ENCODE peak calls at places on chromosomes 4 and X, in four cellular contexts. T, H, C and Z are unnamed samples.

GRCh38 chr4:157574606-157575005 is 354.1 kb downstream of the GRIA2 start:
- DNase-seq in C (no peak), H (no peak), T (no peak), Z (no peak)

GRCh38 chr4:55729306-55730142 is 90.1 kb upstream of the EXOC1L start:
- DNase-seq in C (no peak), H (no peak), T (no peak), Z (no peak)

GRCh38 chrX:23854122-23854521 is 53.6 kb downstream of the APOO start:
- DNase-seq in C (no peak), T (no peak), H (no peak), Z (no peak)

GRCh38 chr4:170391066-170391754 is 301.5 kb upstream of the AADAT start:
- DNase-seq in H (no peak), C (no peak), T (no peak), Z (no peak)

GRCh38 chrX:11190745-11191510 is 79.8 kb downstream of the HCCS start:
- DNase-seq in H (no peak), C (no peak), T (no peak), Z (no peak)

GRCh38 chrX:9701790-9702189 is 63.9 kb downstream of the GPR143 start:
- DNase-seq in T (no peak), H (no peak), C (no peak), Z (no peak)

GRCh38 chrX:74519870-74520269 is 94.6 kb downstream of the RLIM start:
- DNase-seq in H (no peak), T (no peak), C (no peak), Z (no peak)

GRCh38 chrX:149286940-149287349 is 218.2 kb downstream of the IDS start:
- DNase-seq in H (no peak), C (no peak), T (peak), Z (peak)

GRCh38 chrX:7351946-7352345 is 204.0 kb upstream of the PUDP start:
- DNase-seq in H (no peak), C (no peak), T (no peak), Z (no peak)

GRCh38 chrX:24676403-24677024 is 17.2 kb upstream of the POLA1 start:
- DNase-seq in C (no peak), H (no peak), T (no peak), Z (no peak)

GRCh38 chrX:56733459-56734046 is 4.5 kb downstream of the NBDY start:
- DNase-seq in T (peak), C (peak), H (no peak), Z (peak)

GRCh38 chr4:74449571-74450297 is 4.8 kb downstream of the AREG start:
- DNase-seq in C (no peak), H (no peak), T (no peak), Z (no peak)

GRCh38 chr4:10808591-10808990 is 124.0 kb upstream of the CLNK start:
- DNase-seq in T (peak), H (no peak), C (no peak), Z (no peak)

GRCh38 chrX:150730719-150731118 is 37.5 kb downstream of the MTMR1 start:
- DNase-seq in H (no peak), T (no peak), C (no peak), Z (no peak)

GRCh38 chr4:73843369-73843768 is 6.9 kb downstream of the CXCL6 start:
- DNase-seq in H (no peak), C (no peak), T (no peak), Z (no peak)

GRCh38 chr4:7135389-7135746 is 57.0 kb upstream of the SORCS2 start:
- DNase-seq in C (no peak), H (no peak), T (peak), Z (no peak)

GRCh38 chr4:121706595-121707021 is 9.8 kb upstream of the ANXA5 start:
- DNase-seq in H (no peak), T (no peak), C (no peak), Z (no peak)

GRCh38 chr4:151955721-151956340 is 195.0 kb upstream of the GATB start:
- DNase-seq in C (no peak), H (no peak), T (no peak), Z (no peak)

GRCh38 chr4:146105464-146105863 is 70.1 kb upstream of the LSM6 start:
- DNase-seq in T (no peak), C (no peak), H (no peak), Z (no peak)

GRCh38 chr4:98148856-98149255 is 5.6 kb upstream of the STPG2 start:
- DNase-seq in H (no peak), T (no peak), C (no peak), Z (no peak)

DNA sequence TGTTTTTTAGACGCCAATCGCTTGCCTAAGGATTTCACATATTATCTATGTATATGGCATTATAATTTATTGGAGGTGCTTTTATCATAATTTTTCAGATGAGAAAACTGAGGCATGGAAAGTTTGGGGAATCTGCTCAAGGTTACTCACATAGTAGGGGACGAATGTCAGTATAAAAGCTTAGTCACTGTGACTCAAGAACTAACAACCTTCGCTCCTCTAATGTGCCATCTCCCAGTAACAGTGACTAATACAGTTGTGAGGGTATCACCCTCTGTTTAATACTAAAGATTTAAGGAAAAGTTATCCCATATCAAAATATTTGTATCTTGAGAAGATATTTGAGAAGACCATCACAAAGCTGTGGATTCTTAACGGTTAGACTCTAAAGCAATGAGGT is 353.1 kb upstream of the SPOCK3 start:
- DNase-seq in H (no peak), T (no peak), C (no peak), Z (no peak)
- TF ChIP-seq CTCF in H (no peak), T (no peak), C (no peak), Z (no peak)

GRCh38 chr4:134426821-134427220 is 225.2 kb upstream of the PABPC4L start:
- DNase-seq in H (no peak), T (no peak), C (no peak), Z (no peak)
- H3K4me3 ChIP-seq in H (no peak), T (no peak), C (no peak), Z (no peak)

GRCh38 chr4:133865606-133866327 is 335.8 kb downstream of the PABPC4L start:
- DNase-seq in H (no peak), C (no peak), T (no peak), Z (no peak)
- H3K27ac ChIP-seq in H (no peak), C (no peak), T (no peak), Z (no peak)

GRCh38 chrX:155662297-155662696 is 49.5 kb upstream of the TMLHE start:
- DNase-seq in T (no peak), C (no peak), H (no peak), Z (no peak)
- TF ChIP-seq CTCF in T (no peak), C (no peak), H (no peak), Z (no peak)

DNA sequence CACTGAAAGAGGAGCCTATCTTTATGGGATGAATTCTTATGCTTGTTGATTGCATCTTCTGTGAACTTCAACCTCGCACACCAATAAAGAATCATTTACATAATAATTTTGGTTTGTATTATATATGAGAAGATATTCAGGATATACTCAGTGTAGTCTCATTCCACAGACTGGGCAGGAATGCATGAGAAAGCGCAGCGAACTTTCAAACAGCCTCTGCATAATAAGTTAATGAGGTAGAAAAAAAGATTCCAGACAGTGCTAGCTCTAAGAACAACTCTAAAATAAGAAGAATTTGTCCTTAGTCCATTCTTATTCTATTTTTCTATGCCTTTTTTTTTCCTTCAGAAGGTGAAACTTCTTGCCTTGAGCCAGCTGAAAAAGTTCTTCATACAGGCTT is 224.3 kb upstream of the CTSO start:
- DNase-seq in C (no peak), T (no peak), H (no peak), Z (no peak)
- H3K4me3 ChIP-seq in C (no peak), T (no peak), H (no peak), Z (no peak)

GRCh38 chr4:186687263-186687662 is 36.4 kb downstream of the FAT1 start:
- DNase-seq in T (no peak), H (no peak), C (no peak), Z (no peak)
- H3K27ac ChIP-seq in T (no peak), H (no peak), C (no peak), Z (no peak)

GRCh38 chr4:108943971-108944370 is 181.1 kb upstream of the ETNPPL start:
- DNase-seq in C (no peak), H (no peak), T (no peak), Z (no peak)

GRCh38 chr4:108943371-108943770 is 180.5 kb upstream of the ETNPPL start:
- DNase-seq in C (no peak), T (no peak), H (no peak), Z (no peak)

GRCh38 chr4:108941914-108942379 is 179.1 kb upstream of the ETNPPL start:
- DNase-seq in H (no peak), C (no peak), T (no peak), Z (no peak)

GRCh38 chr4:108937066-108937465 is 174.2 kb upstream of the ETNPPL start:
- DNase-seq in T (no peak), H (no peak), C (no peak), Z (no peak)

GRCh38 chr4:108940086-108941033 is 177.5 kb upstream of the ETNPPL start:
- DNase-seq in C (no peak), T (no peak), H (no peak), Z (no peak)
- TF ChIP-seq CTCF in C (no peak), T (no peak), H (no peak), Z (no peak)

DNA sequence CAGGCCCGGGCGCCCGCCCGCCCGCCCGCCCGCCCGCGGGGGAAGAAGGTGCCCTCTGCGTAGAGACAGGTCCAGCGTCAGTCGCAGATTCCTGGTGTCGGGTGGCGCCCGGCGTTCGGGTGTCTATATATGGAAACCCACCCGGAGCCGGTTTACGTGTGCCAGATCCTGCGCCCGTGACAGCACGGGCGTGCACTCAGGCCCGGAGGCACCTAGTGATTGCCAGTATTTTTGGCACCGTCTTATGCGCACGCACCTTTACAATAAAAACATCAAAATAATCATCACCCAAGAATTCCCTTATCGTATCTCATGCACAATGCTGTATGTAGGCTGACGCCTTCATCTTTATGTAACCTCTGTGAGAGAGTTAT is 517 bp downstream of the SLC25A4 start:
- DNase-seq in T (peak), H (no peak), C (peak), Z (peak)
- H3K4me3 ChIP-seq in T (peak), H (peak), C (peak), Z (peak)

GRCh38 chr4:140003851-140004579 is 150.0 kb downstream of the MAML3 start:
- DNase-seq in C (no peak), H (no peak), T (no peak), Z (no peak)

GRCh38 chr4:140005699-140006098 is 148.3 kb downstream of the MAML3 start:
- DNase-seq in C (no peak), T (no peak), H (no peak), Z (no peak)

GRCh38 chr4:140000232-140000631 is 153.8 kb downstream of the MAML3 start:
- DNase-seq in C (no peak), T (no peak), H (no peak), Z (no peak)

DNA sequence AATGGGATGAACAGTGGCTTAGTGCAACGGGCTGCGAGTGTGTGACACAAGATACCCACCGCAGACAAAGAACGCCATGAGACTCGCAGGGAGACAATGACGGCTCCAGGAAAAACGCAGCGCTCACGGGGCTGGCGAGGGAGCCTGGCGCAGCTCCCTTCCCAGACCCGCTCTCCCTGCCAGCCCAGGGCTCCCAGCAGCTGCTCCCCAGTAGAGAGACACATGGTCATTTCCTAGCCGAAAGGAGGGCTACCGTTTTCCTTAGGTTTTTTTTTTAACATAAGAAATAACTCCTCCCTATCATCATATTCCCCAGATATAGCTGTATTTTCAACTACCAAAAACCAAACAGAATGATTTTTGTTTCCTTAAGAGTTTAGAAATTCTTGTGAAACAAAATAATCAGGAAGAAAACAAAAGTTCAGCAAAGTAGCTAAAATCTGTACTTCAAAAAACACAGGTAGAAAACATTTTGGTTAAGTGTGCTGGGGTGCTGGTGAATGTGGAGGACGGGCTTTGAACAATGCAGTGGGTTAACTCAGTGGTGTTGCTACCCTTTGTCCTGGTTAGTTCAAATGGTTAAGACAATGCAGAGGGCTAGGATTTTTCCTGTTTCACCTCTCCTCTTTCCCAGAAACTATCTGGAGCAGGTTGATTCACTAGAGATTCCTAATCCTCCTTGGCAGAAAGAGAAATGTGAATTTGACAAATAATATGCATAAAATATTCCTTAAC is 149.2 kb downstream of the MAML3 start:
- DNase-seq in H (peak), T (peak), C (peak), Z (peak)
- H3K27ac ChIP-seq in H (peak), T (peak), C (peak), Z (peak)